ENCODE peak calls at places on chromosomes 2 and 18, in eight cellular contexts. D, W, M, P, R, H, G and T are unnamed samples.
A peak's percentile ranks its signal among the peaks of the same experiment; 100 is the strongest.

GRCh38 chr18:63545094-63545493 is 2.9 kb downstream of the SERPINB12 start:
- DNase-seq in D (no peak), W (no peak), M (no peak), P (no peak), R (no peak), H (no peak), G (no peak), T (no peak)

GRCh38 chr2:215929602-215930335 is 83.6 kb downstream of the MREG start:
- DNase-seq in D (peak; percentile 33), W (no peak), M (no peak), P (no peak), R (no peak), H (no peak), G (no peak), T (no peak)

GRCh38 chr2:221100467-221101089 is 471.5 kb downstream of the EPHA4 start:
- DNase-seq in D (peak; percentile 16), W (no peak), M (peak; percentile 58), P (no peak), R (no peak), H (no peak), G (no peak), T (peak; percentile 23)

GRCh38 chr2:168632733-168633132 is 169.7 kb upstream of the NOSTRIN start:
- DNase-seq in D (no peak), W (peak; percentile 87), M (peak; percentile 7), P (no peak), R (no peak), H (peak; percentile 5), G (no peak), T (no peak)

GRCh38 chr18:24266124-24266523 is 127.3 kb downstream of the CABYR start:
- DNase-seq in D (no peak), W (no peak), M (no peak), P (no peak), R (no peak), H (no peak), G (no peak), T (no peak)

GRCh38 chr2:188937228-188938220 is 36.6 kb upstream of the COL3A1 start:
- DNase-seq in D (no peak), W (no peak), M (no peak), P (no peak), R (no peak), H (no peak), G (no peak), T (no peak)

GRCh38 chr2:218145124-218145523 is 19.3 kb downstream of the CXCR2 start:
- DNase-seq in D (no peak), W (no peak), M (no peak), P (no peak), R (no peak), H (no peak), G (no peak), T (no peak)

GRCh38 chr2:216339456-216340279 is 32.6 kb downstream of the MARCHF4 start:
- DNase-seq in D (peak; percentile 75), W (no peak), M (peak; percentile 91), P (no peak), R (no peak), H (peak; percentile 34), G (peak; percentile 23), T (no peak)

GRCh38 chr18:9804517-9805104 is 81.2 kb upstream of the TXNDC2 start:
- DNase-seq in D (no peak), W (no peak), M (no peak), P (no peak), R (no peak), H (no peak), G (no peak), T (no peak)

GRCh38 chr2:136527560-136527959 is 237.8 kb upstream of the THSD7B start:
- DNase-seq in D (no peak), W (peak; percentile 9), M (peak; percentile 94), P (no peak), R (no peak), H (peak; percentile 62), G (peak; percentile 50), T (peak; percentile 40)

GRCh38 chr18:55509631-55510372 is 78.2 kb downstream of the TCF4 start:
- DNase-seq in D (peak; percentile 79), W (no peak), M (no peak), P (no peak), R (no peak), H (no peak), G (no peak), T (peak; percentile 77)

GRCh38 chr2:218402911-218403411 is 3.3 kb downstream of the CTDSP1 start:
- DNase-seq in D (no peak), W (no peak), M (no peak), P (no peak), R (no peak), H (no peak), G (no peak), T (no peak)

GRCh38 chr2:57855207-57855606 is 191.4 kb upstream of the VRK2 start:
- DNase-seq in D (no peak), W (peak; percentile 20), M (no peak), P (no peak), R (no peak), H (no peak), G (no peak), T (no peak)

GRCh38 chr2:53268086-53268485 is 499.5 kb upstream of the CHAC2 start:
- DNase-seq in D (no peak), W (no peak), M (peak; percentile 37), P (no peak), R (no peak), H (no peak), G (no peak), T (no peak)

GRCh38 chr18:50614838-50615237 is 55.0 kb downstream of the MAPK4 start:
- DNase-seq in D (no peak), W (no peak), M (no peak), P (no peak), R (no peak), H (no peak), G (no peak), T (no peak)

GRCh38 chr2:26575836-26576564 is 65.2 kb downstream of the CIB4 start:
- DNase-seq in D (no peak), W (no peak), M (no peak), P (no peak), R (no peak), H (no peak), G (no peak), T (no peak)

GRCh38 chr2:147355706-147356105 is 489.1 kb upstream of the ACVR2A start:
- DNase-seq in D (no peak), W (no peak), M (no peak), P (no peak), R (no peak), H (no peak), G (no peak), T (no peak)

GRCh38 chr2:25615395-25615794 is 58.0 kb downstream of the DTNB start:
- DNase-seq in D (no peak), W (no peak), M (peak; percentile 26), P (no peak), R (no peak), H (no peak), G (no peak), T (no peak)

GRCh38 chr18:48821251-48821590 is 129.5 kb downstream of the SMAD7 start:
- DNase-seq in D (no peak), W (no peak), M (no peak), P (no peak), R (no peak), H (no peak), G (no peak), T (no peak)

GRCh38 chr2:11155326-11156059 is at the start of gene SLC66A3:
- DNase-seq in D (peak; percentile 93), W (peak; percentile 87), M (peak; percentile 97), P (no peak), R (no peak), H (no peak), G (no peak), T (peak; percentile 87)

GRCh38 chr2:109218087-109218791 is 89.2 kb downstream of the SH3RF3 start:
- DNase-seq in D (peak; percentile 35), W (no peak), M (no peak), P (no peak), R (no peak), H (no peak), G (no peak), T (no peak)